ENCODE peak calls at places on chromosomes 5 and 9, in eight cellular contexts. K is transverse colon, R is tibial artery, C is left ventricle myocardium inferior, W is AG09309, A is stomach, B is IMR-90, L is bronchial epithelial cell. E is an unnamed sample.
A peak's percentile ranks its signal among the peaks of the same experiment; 100 is the strongest.

GRCh38 chr9:137317021-137317978 is 15.2 kb upstream of the NRARP start:
- DNase-seq in W (no peak), K (no peak), C (peak; percentile 14), A (peak; percentile 19), L (no peak), R (no peak), B (no peak), E (no peak)

GRCh38 chr9:22105005-22105722 is 96.1 kb upstream of the CDKN2B start:
- DNase-seq in C (no peak), R (no peak), L (no peak), K (no peak), W (no peak), B (no peak), A (no peak), E (no peak)

GRCh38 chr5:98482321-98483111 is 290.9 kb upstream of the RGMB start:
- DNase-seq in W (no peak), C (no peak), A (no peak), K (no peak), R (no peak), B (no peak), L (no peak), E (no peak)

GRCh38 chr5:152632380-152632779 is 227.3 kb upstream of the NMUR2 start:
- DNase-seq in B (no peak), K (no peak), R (no peak), A (no peak), L (no peak), C (no peak), W (no peak), E (no peak)

GRCh38 chr9:7376213-7376612 is 423.4 kb downstream of the DMAC1 start:
- DNase-seq in W (no peak), R (no peak), L (no peak), B (no peak), K (no peak), A (no peak), C (no peak), E (no peak)

GRCh38 chr9:134408389-134408788 is 82.1 kb downstream of the RXRA start:
- DNase-seq in L (no peak), K (no peak), C (no peak), B (no peak), W (no peak), R (no peak), A (no peak), E (no peak)

GRCh38 chr9:115882911-115883310 is 270.7 kb upstream of the PAPPA start:
- DNase-seq in A (no peak), K (no peak), B (peak; percentile 21), W (no peak), C (no peak), R (no peak), L (no peak), E (no peak)

GRCh38 chr5:147818290-147818689 is 13.2 kb downstream of the SPINK1 start:
- DNase-seq in C (no peak), A (no peak), W (no peak), K (no peak), B (no peak), R (no peak), L (no peak), E (no peak)

GRCh38 chr9:129881547-129882324 is 46.5 kb downstream of the USP20 start:
- DNase-seq in K (no peak), B (no peak), A (no peak), L (no peak), W (no peak), R (no peak), C (no peak), E (no peak)

GRCh38 chr5:124909734-124910133 is 163.3 kb upstream of the ZNF608 start:
- DNase-seq in W (no peak), L (no peak), K (no peak), A (no peak), C (no peak), B (no peak), R (no peak), E (no peak)

GRCh38 chr5:132003170-132003744 is 8.2 kb downstream of the ACSL6 start:
- DNase-seq in W (no peak), A (no peak), B (peak; percentile 5), C (peak; percentile 41), L (no peak), K (no peak), R (no peak), E (no peak)

GRCh38 chr5:131252824-131253171 is 11.1 kb upstream of the CDC42SE2 start:
- DNase-seq in B (no peak), C (peak; percentile 34), R (peak; percentile 67), K (peak; percentile 80), L (no peak), W (no peak), A (peak; percentile 65), E (no peak)

GRCh38 chr5:39057745-39058144 is 16.5 kb downstream of the RICTOR start:
- DNase-seq in K (no peak), L (no peak), C (no peak), B (no peak), A (no peak), R (no peak), W (no peak), E (no peak)

GRCh38 chr9:116569111-116569510 is 118.0 kb upstream of the TRIM32 start:
- DNase-seq in A (no peak), C (no peak), B (no peak), K (no peak), R (no peak), L (peak; percentile 92), W (no peak), E (peak; percentile 84)

GRCh38 chr9:137827908-137828526 is 49.6 kb upstream of the CACNA1B start:
- DNase-seq in K (no peak), R (no peak), A (no peak), W (no peak), C (no peak), L (no peak), B (no peak), E (no peak)

GRCh38 chr9:116905131-116905724 is 218.1 kb downstream of the TRIM32 start:
- DNase-seq in R (no peak), W (no peak), K (no peak), B (no peak), C (no peak), L (no peak), A (no peak), E (peak; percentile 18)

GRCh38 chr5:140554454-140554853 is 2.8 kb downstream of the SRA1 start:
- DNase-seq in A (no peak), C (no peak), R (no peak), L (peak; percentile 73), W (peak; percentile 42), K (no peak), B (peak; percentile 83), E (peak; percentile 82)

GRCh38 chr5:40033411-40033810 is 608.6 kb upstream of the DAB2 start:
- DNase-seq in W (no peak), B (no peak), C (no peak), L (no peak), K (peak; percentile 13), A (no peak), R (no peak), E (no peak)

GRCh38 chr5:144815131-144815530 is 644.5 kb downstream of the KCTD16 start:
- DNase-seq in L (no peak), C (no peak), K (no peak), R (no peak), A (no peak), B (no peak), W (no peak), E (no peak)

GRCh38 chr5:144812770-144813169 is 642.1 kb downstream of the KCTD16 start:
- DNase-seq in R (peak; percentile 79), W (peak; percentile 78), K (no peak), L (peak; percentile 70), A (no peak), B (peak; percentile 90), C (no peak), E (peak; percentile 86)
- H3K4me3 ChIP-seq in R (no peak overlapping the region), W (no peak overlapping the region), K (no peak overlapping the region), L (no peak overlapping the region), A (no peak overlapping the region), B (no peak overlapping the region), C (no peak overlapping the region), E (no peak overlapping the region)

GRCh38 chr5:169719360-169720314 is 82.6 kb downstream of the DOCK2 start:
- DNase-seq in W (no peak), L (no peak), K (no peak), B (no peak), A (no peak), C (no peak), R (no peak), E (no peak)

GRCh38 chr5:169717298-169717697 is 80.2 kb downstream of the DOCK2 start:
- DNase-seq in L (peak; percentile 95), K (no peak), A (no peak), W (peak; percentile 55), B (peak; percentile 30), C (no peak), R (no peak), E (peak; percentile 98)

GRCh38 chr5:169724303-169724702 is 87.2 kb downstream of the DOCK2 start:
- DNase-seq in B (no peak), W (no peak), L (no peak), R (no peak), K (no peak), C (no peak), A (no peak), E (no peak)

GRCh38 chr5:169723103-169723831 is 86.2 kb downstream of the DOCK2 start:
- DNase-seq in K (peak; percentile 23), B (no peak), R (no peak), L (no peak), W (no peak), A (no peak), C (no peak), E (peak; percentile 27)

DNA sequence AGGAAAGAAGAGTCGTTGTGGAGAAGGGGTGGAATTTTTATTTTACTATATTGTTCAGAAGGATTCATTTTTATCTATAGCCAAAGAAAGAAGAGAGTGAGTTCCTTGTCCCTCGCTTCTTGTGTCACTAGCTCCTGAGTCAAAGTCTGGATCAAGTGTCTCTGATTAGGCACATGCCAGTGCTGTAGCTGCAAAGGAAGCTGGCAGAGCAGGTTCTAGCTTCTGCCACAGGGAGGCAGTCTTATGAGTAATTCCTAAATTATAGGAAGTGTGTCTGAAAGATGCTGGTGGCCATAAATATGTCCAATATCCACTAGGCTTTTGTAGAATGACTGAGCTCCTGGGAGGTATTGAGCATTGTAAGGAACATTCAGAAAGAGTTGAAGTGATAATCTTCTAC is 84.7 kb downstream of the DOCK2 start:
- DNase-seq in K (no peak), R (no peak), L (no peak), B (no peak), A (no peak), C (no peak), W (no peak), E (no peak)
- TF ChIP-seq CTCF in K (no peak), R (no peak), L (no peak), B (no peak), A (no peak), C (no peak), W (no peak), E (no peak)

DNA sequence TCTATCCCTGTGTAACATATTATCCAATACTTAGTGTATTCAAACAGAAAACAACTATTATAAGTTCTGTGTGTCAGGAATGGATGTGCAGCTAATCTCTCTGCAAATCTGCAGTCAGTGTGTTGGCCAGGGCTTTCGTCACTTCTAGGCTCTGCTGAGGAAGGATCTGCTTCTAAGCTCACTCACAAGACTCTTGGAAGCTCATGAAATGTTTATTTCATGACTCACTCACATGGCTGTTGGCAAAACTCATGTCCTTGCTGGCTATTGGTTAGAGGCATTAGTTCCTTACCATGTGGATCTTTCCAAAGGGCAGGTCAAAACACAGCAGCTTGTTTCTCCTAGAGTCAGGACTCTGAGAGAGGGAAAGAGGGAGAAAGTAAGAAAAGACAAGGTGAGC is 367.4 kb upstream of the SMARCA2 start:
- DNase-seq in B (no peak), L (peak; percentile 96), K (no peak), C (no peak), R (no peak), A (no peak), W (no peak), E (peak; percentile 93)
- H3K4me3 ChIP-seq in B (no peak overlapping the region), L (no peak overlapping the region), K (no peak overlapping the region), C (no peak overlapping the region), R (no peak overlapping the region), A (no peak overlapping the region), W (no peak overlapping the region), E (no peak overlapping the region)

GRCh38 chr5:156934450-156935211 is 28.4 kb downstream of the TIMD4 start:
- DNase-seq in K (peak; percentile 37), A (no peak), C (no peak), L (no peak), R (no peak), B (no peak), W (no peak), E (no peak)
- TF ChIP-seq CTCF in K (peak; percentile 43), A (no peak), C (peak; percentile 61), L (no peak), R (peak; percentile 32), B (peak; percentile 34), W (peak; percentile 26), E (no peak)

E was measured in epithelial cell of esophagus.